ENCODE peak calls at places on chromosomes 3 and 15, in six cellular contexts. B is iPS DF 19.7; M is CD4-positive, alpha-beta memory T cell; E is naive thymus-derived CD4-positive, alpha-beta T cell; A is AG08396; Z is SW 1271. H is an unnamed sample.

GRCh38 chr3:122102191-122102935 is 47.2 kb downstream of the CD86 start:
- DNase-seq in B (no peak), M (no peak), E (no peak), A (no peak), Z (no peak), H (no peak)

GRCh38 chr15:70342141-70342540 is 244.4 kb upstream of the TLE3 start:
- DNase-seq in B (no peak), M (no peak), E (no peak), A (no peak), Z (no peak), H (no peak)

GRCh38 chr15:57865294-57865693 is 158.8 kb downstream of the POLR2M start:
- DNase-seq in B (no peak), M (no peak), E (no peak), A (no peak), Z (no peak), H (no peak)

GRCh38 chr15:80773122-80773551 is 6.0 kb upstream of the CEMIP start:
- DNase-seq in B (no peak), M (no peak), E (no peak), A (no peak), Z (no peak), H (no peak)

GRCh38 chr3:178155521-178155920 is 380.7 kb upstream of the KCNMB2 start:
- DNase-seq in B (no peak), M (no peak), E (no peak), A (no peak), Z (no peak), H (no peak)

GRCh38 chr3:57169106-57169505 is 4.0 kb upstream of the IL17RD start:
- DNase-seq in B (no peak), M (no peak), E (no peak), A (no peak), Z (no peak), H (no peak)

GRCh38 chr3:134231131-134231530 is 19.5 kb downstream of the RYK start:
- DNase-seq in B (no peak), M (no peak), E (no peak), A (no peak), Z (no peak), H (no peak)

GRCh38 chr3:156677536-156677935 is 3.1 kb downstream of the TIPARP start:
- DNase-seq in B (no peak), M (no peak), E (no peak), A (no peak), Z (no peak), H (no peak)

GRCh38 chr3:135860761-135861160 is 104.8 kb upstream of the PPP2R3A start:
- DNase-seq in B (no peak), M (no peak), E (no peak), A (no peak), Z (no peak), H (no peak)

GRCh38 chr3:197154-197855 is 742 bp downstream of the CHL1 start:
- DNase-seq in B (no peak), M (no peak), E (no peak), A (peak), Z (no peak), H (no peak)

GRCh38 chr3:127217594-127218456 is 24.9 kb downstream of the PRR23E start:
- DNase-seq in B (no peak), M (no peak), E (no peak), A (no peak), Z (no peak), H (no peak)

GRCh38 chr3:128936341-128936740 is 56.9 kb downstream of the ACAD9 start:
- DNase-seq in B (no peak), M (no peak), E (no peak), A (no peak), Z (no peak), H (no peak)

GRCh38 chr3:184336484-184337230 is 743 bp upstream of the FAM131A start:
- DNase-seq in B (peak), M (no peak), E (no peak), A (peak), Z (peak), H (no peak)

GRCh38 chr3:197317250-197317963 is 19.0 kb upstream of the DLG1 start:
- DNase-seq in B (no peak), M (no peak), E (no peak), A (peak), Z (no peak), H (no peak)

GRCh38 chr3:9180764-9181117 is 68.7 kb downstream of the SRGAP3 start:
- DNase-seq in B (no peak), M (no peak), E (peak), A (no peak), Z (no peak), H (no peak)

H was measured in T1000.